ENCODE peak calls at places on chromosomes 2 and 18, in ten cellular contexts. P, I, A, H, X, F, L, Y, V and U are unnamed samples.

GRCh38 chr2:26991717-26992116 is 21.3 kb downstream of the MAPRE3 start:
- DNase-seq in P (no peak), I (no peak), H (no peak), V (no peak), L (no peak), Y (no peak), F (no peak), A (no peak), X (no peak), U (no peak)

GRCh38 chr2:237411683-237412349 is 2.1 kb downstream of the COL6A3 start:
- DNase-seq in L (peak; percentile 70), V (no peak), A (no peak), F (no peak), X (no peak), P (peak; percentile 12), Y (no peak), I (no peak), H (no peak), U (no peak)

GRCh38 chr2:30756051-30756719 is 51.1 kb downstream of the CAPN13 start:
- DNase-seq in F (no peak), P (no peak), A (peak; percentile 25), V (peak; percentile 81), I (no peak), L (no peak), X (no peak), H (no peak), Y (peak; percentile 25), U (peak; percentile 50)

GRCh38 chr2:47520825-47521665 is 118.1 kb downstream of the MSH2 start:
- DNase-seq in H (peak; percentile 75), Y (peak; percentile 42), L (peak; percentile 61), I (peak; percentile 29), F (peak; percentile 67), P (peak; percentile 84), X (peak; percentile 69), A (peak; percentile 34), V (peak; percentile 60), U (peak; percentile 64)

GRCh38 chr18:36309436-36310391 is 12.2 kb downstream of the FHOD3 start:
- DNase-seq in A (peak; percentile 99), H (no peak), P (no peak), F (no peak), L (peak; percentile 98), I (no peak), V (no peak), Y (peak; percentile 100), X (peak; percentile 42), U (peak; percentile 100)

GRCh38 chr2:172039011-172039704 is 39.4 kb downstream of the METAP1D start:
- DNase-seq in L (no peak), P (no peak), A (no peak), F (no peak), Y (no peak), X (no peak), V (peak; percentile 48), H (no peak), I (no peak), U (no peak)

GRCh38 chr18:57943723-57944122 is 100.3 kb upstream of the NEDD4L start:
- DNase-seq in P (no peak), V (peak; percentile 10), I (no peak), A (peak; percentile 48), X (no peak), Y (no peak), F (no peak), L (peak; percentile 86), H (no peak), U (peak; percentile 52)

GRCh38 chr2:214492152-214492551 is 81.3 kb downstream of the VWC2L start:
- DNase-seq in V (no peak), Y (no peak), F (no peak), H (no peak), A (no peak), L (no peak), P (no peak), X (no peak), I (no peak), U (no peak)

GRCh38 chr2:229033816-229034215 is 237.3 kb downstream of the PID1 start:
- DNase-seq in X (no peak), A (no peak), V (no peak), L (no peak), F (no peak), Y (peak; percentile 25), I (no peak), P (no peak), H (no peak), U (peak; percentile 2)

GRCh38 chr2:46072146-46072820 is 224.9 kb upstream of the EPAS1 start:
- DNase-seq in P (no peak), H (no peak), Y (no peak), X (no peak), A (peak; percentile 65), F (no peak), L (peak; percentile 84), V (no peak), I (no peak), U (no peak)

GRCh38 chr18:3720818-3721545 is 271.0 kb downstream of the TGIF1 start:
- DNase-seq in H (no peak), P (no peak), V (peak; percentile 58), F (no peak), A (no peak), X (no peak), Y (no peak), L (no peak), I (no peak), U (no peak)

GRCh38 chr2:108619916-108620620 is 85.8 kb downstream of the LIMS1 start:
- DNase-seq in Y (no peak), X (no peak), P (no peak), H (no peak), L (no peak), F (no peak), V (no peak), A (no peak), I (no peak), U (no peak)

GRCh38 chr2:80863166-80863714 is 558.7 kb upstream of the LRRTM1 start:
- DNase-seq in Y (no peak), I (no peak), A (no peak), H (no peak), P (no peak), X (no peak), L (no peak), F (no peak), V (no peak), U (no peak)

GRCh38 chr2:216302981-216303676 is 69.2 kb downstream of the MARCHF4 start:
- DNase-seq in I (no peak), H (no peak), Y (no peak), L (peak; percentile 82), X (no peak), A (peak; percentile 59), P (no peak), F (no peak), V (no peak), U (no peak)

GRCh38 chr18:49608892-49609291 is 47.0 kb downstream of the LIPG start:
- DNase-seq in P (no peak), A (no peak), H (no peak), I (no peak), X (no peak), L (no peak), F (no peak), V (no peak), Y (peak; percentile 71), U (peak; percentile 87)

GRCh38 chr2:134027980-134028379 is 225.9 kb upstream of the MGAT5 start:
- DNase-seq in Y (no peak), A (no peak), V (no peak), H (no peak), L (no peak), F (peak; percentile 62), X (no peak), I (no peak), P (peak; percentile 48), U (no peak)

GRCh38 chr18:73189718-73190117 is 321.9 kb upstream of the NETO1 start:
- DNase-seq in V (no peak), P (no peak), H (no peak), F (no peak), A (no peak), L (no peak), X (no peak), I (no peak), Y (no peak), U (no peak)
- H3K27ac ChIP-seq in V (no peak overlapping the region), P (no peak overlapping the region), H (no peak overlapping the region), F (no peak overlapping the region), A (no peak overlapping the region), L (no peak overlapping the region), X (no peak overlapping the region), I (no peak overlapping the region), Y (no peak overlapping the region), U (no peak overlapping the region)

DNA sequence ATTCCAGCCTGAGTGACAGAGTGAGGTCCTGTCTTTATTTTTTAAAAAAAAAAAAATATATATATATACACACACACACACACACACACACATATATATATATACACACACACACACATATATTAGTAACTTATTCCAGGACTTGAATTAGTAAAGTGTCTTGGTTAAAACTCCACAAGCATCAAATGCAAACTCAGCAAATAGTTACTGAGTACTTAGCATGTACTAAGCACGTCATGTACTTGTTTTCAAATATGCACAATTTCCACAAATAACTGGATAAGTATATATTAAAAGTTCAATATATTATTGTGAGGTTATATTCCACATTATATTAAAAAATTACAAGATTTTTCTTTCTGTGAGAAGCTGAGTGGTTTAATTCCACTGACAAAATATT is 304.7 kb downstream of the ZEB2 start:
- DNase-seq in V (no peak), Y (no peak), F (no peak), L (no peak), I (no peak), P (no peak), A (no peak), H (no peak), X (no peak), U (no peak)
- H3K27ac ChIP-seq in V (no peak overlapping the region), Y (no peak overlapping the region), F (no peak overlapping the region), L (no peak overlapping the region), I (no peak overlapping the region), P (no peak overlapping the region), A (no peak overlapping the region), H (no peak overlapping the region), X (no peak overlapping the region), U (no peak overlapping the region)

DNA sequence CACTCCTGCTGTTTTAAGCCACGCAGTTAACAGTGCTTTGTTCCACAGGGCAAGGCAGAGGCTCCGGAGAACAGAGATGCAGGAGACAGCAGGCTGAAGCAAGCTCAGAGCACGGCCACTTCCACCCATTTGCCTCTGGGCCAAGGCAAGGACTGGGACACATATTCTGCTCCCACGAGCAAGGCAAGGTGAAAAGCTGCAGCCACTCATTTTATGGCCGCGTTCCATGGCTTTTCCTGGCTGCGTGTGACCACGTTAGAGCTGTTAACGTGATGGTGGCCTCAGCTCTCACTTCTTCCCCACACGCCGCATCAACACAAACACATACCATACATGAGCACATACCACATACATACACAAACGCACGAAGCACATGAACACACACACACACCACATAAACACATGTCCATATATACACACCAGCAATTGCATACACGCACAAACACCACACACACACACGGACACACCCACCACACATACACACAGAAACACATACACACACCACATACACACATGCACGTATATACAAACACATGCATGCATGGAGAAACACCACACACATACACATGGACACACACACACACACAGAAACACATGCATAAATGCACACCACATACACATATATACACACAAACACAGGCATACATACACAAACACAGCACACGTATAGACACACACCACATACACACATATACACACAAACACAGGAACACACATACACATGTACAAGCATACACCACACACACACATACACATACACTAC is 521.1 kb upstream of the MYT1L start:
- DNase-seq in V (no peak), P (no peak), Y (no peak), L (no peak), X (no peak), F (no peak), A (no peak), I (no peak), H (no peak), U (no peak)
- H3K27ac ChIP-seq in V (no peak overlapping the region), P (no peak overlapping the region), Y (no peak overlapping the region), L (no peak overlapping the region), X (no peak overlapping the region), F (no peak overlapping the region), A (no peak overlapping the region), I (no peak overlapping the region), H (no peak overlapping the region), U (no peak overlapping the region)

GRCh38 chr18:48597671-48598070 is 58.8 kb downstream of the CTIF start:
- DNase-seq in F (no peak), V (no peak), I (no peak), A (no peak), H (no peak), Y (no peak), X (no peak), L (no peak), P (no peak), U (no peak)
- H3K27ac ChIP-seq in F (no peak overlapping the region), V (no peak overlapping the region), I (no peak overlapping the region), A (no peak overlapping the region), H (no peak overlapping the region), Y (no peak overlapping the region), X (no peak overlapping the region), L (no peak overlapping the region), P (no peak overlapping the region), U (no peak overlapping the region)